ENCODE peak calls at places on chromosomes 1 and 21, in six cellular contexts. B is neural progenitor cell, U is IMR-90, M is astrocyte, Q is breast epithelium, V is neuronal stem cell. K is an unnamed sample.

GRCh38 chr1:81678779-81679178 is 122.0 kb upstream of the ADGRL2 start:
- DNase-seq in M (no peak), Q (no peak), V (no peak), U (no peak), B (no peak), K (no peak)

GRCh38 chr1:98327151-98327918 is 334.2 kb upstream of the SNX7 start:
- DNase-seq in M (peak; percentile 91), B (peak; percentile 13), Q (no peak), V (no peak), U (peak; percentile 84), K (no peak)

GRCh38 chr1:36148821-36149236 is 457 bp downstream of the TRAPPC3 start:
- DNase-seq in Q (no peak), M (no peak), V (no peak), B (no peak), U (no peak), K (no peak)

GRCh38 chr1:110319332-110320167 is 19.6 kb upstream of the RBM15 start:
- DNase-seq in B (no peak), M (no peak), U (no peak), V (no peak), Q (no peak), K (no peak)

GRCh38 chr1:91679446-91679845 is 178.8 kb downstream of the CDC7 start:
- DNase-seq in Q (no peak), B (no peak), U (no peak), V (no peak), M (no peak), K (no peak)

GRCh38 chr1:176744142-176744541 is 281.2 kb downstream of the PAPPA2 start:
- DNase-seq in M (no peak), B (no peak), Q (no peak), U (no peak), V (no peak), K (no peak)

GRCh38 chr1:13769212-13769611 is 69.2 kb downstream of the PRDM2 start:
- DNase-seq in U (no peak), V (no peak), M (no peak), B (no peak), Q (no peak), K (no peak)

GRCh38 chr1:173409613-173410012 is 67.5 kb upstream of the PRDX6 start:
- DNase-seq in V (no peak), U (peak; percentile 76), B (no peak), M (peak; percentile 94), Q (no peak), K (peak; percentile 44)

GRCh38 chr1:65265296-65266271 is 43.8 kb upstream of the DNAJC6 start:
- DNase-seq in M (peak; percentile 12), U (no peak), B (peak; percentile 89), V (no peak), Q (no peak), K (peak; percentile 58)

GRCh38 chr1:115156826-115157468 is 67.6 kb upstream of the TSPAN2 start:
- DNase-seq in Q (no peak), V (no peak), M (no peak), B (no peak), U (no peak), K (no peak)

GRCh38 chr1:246081138-246081702 is 425.9 kb downstream of the SMYD3 start:
- DNase-seq in V (no peak), Q (no peak), B (no peak), U (no peak), M (no peak), K (no peak)

GRCh38 chr1:35845766-35846165 is 37.2 kb upstream of the AGO1 start:
- DNase-seq in M (peak; percentile 70), U (peak; percentile 12), Q (no peak), V (no peak), B (no peak), K (no peak)

GRCh38 chr21:34579411-34579810 is 35.5 kb downstream of the RCAN1 start:
- DNase-seq in V (no peak), M (peak; percentile 62), Q (no peak), B (no peak), U (peak; percentile 86), K (no peak)

GRCh38 chr1:231776006-231776707 is 149.6 kb downstream of the DISC1 start:
- DNase-seq in U (peak; percentile 86), Q (no peak), M (peak; percentile 94), B (no peak), V (no peak), K (no peak)

GRCh38 chr1:227937531-227938145 is 10.1 kb downstream of the WNT9A start:
- DNase-seq in B (no peak), U (no peak), M (no peak), Q (peak; percentile 28), V (no peak), K (no peak)

GRCh38 chr1:113904292-113904673 is 316 bp downstream of the AP4B1 start:
- DNase-seq in M (no peak), B (peak; percentile 78), Q (no peak), V (no peak), U (no peak), K (no peak)

GRCh38 chr1:228809621-228810313 is 74.5 kb downstream of the RHOU start:
- DNase-seq in U (no peak), V (no peak), Q (no peak), B (no peak), M (no peak), K (no peak)

GRCh38 chr1:213982814-213983588 is 4.8 kb upstream of the PROX1 start:
- DNase-seq in M (no peak), V (peak; percentile 70), Q (no peak), U (no peak), B (peak; percentile 89), K (peak; percentile 40)

GRCh38 chr1:117318456-117318855 is 48.8 kb upstream of the MAN1A2 start:
- DNase-seq in B (no peak), V (no peak), Q (no peak), U (no peak), M (no peak), K (no peak)

GRCh38 chr1:117318011-117318410 is 49.2 kb upstream of the MAN1A2 start:
- DNase-seq in M (no peak), Q (no peak), B (no peak), U (no peak), V (no peak), K (no peak)

GRCh38 chr1:117308406-117308916 is 58.8 kb upstream of the MAN1A2 start:
- DNase-seq in U (no peak), B (no peak), V (no peak), M (no peak), Q (no peak), K (no peak)

GRCh38 chr1:117313555-117313954 is 53.7 kb upstream of the MAN1A2 start:
- DNase-seq in M (no peak), B (no peak), U (no peak), Q (no peak), V (no peak), K (no peak)

DNA sequence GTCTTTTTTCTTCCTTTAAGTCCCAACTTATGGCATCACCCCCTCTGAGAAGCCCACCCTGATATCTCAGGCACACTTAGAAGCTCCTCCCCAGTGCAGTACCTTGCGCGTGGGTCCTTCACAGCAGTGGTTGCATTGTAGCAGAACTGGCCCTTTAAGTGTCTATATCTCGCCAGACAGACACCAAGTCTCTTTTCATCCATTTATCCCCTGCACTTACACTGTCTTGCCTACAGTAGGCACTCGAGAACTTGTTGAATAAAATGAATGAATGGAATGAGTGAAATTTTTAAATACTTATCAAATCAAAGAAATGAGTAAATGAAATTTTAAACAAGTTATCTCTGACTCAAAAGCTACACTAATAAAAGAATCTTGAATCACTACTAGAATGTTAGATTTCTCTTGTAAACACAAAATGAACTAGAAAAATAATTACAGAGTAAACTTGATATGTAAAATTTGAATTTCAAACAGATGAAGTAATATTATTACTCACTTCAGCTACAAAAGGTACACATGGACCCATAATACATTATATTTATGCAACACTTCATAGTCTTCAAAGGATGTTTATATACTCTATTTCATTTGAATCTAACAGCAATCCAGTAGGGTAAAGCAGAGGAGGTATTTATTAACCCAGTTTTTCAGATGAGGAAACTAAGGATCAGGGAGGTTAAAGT is 54.7 kb upstream of the MAN1A2 start:
- DNase-seq in M (peak; percentile 62), Q (no peak), V (no peak), B (peak; percentile 21), U (peak; percentile 83), K (no peak)
- H3K36me3 ChIP-seq in M (no peaks in the 10 kb centered on the region), Q (no peaks in the 10 kb centered on the region), V (no peaks in the 10 kb centered on the region), B (no peaks in the 10 kb centered on the region), U (no peaks in the 10 kb centered on the region), K (no peaks in the 10 kb centered on the region)

GRCh38 chr1:161706116-161706482 is 930 bp upstream of the FCRLA start:
- DNase-seq in Q (no peak), U (peak; percentile 75), M (peak; percentile 72), V (no peak), B (no peak), K (no peak)

GRCh38 chr1:161710562-161710961 is 3.5 kb downstream of the FCRLA start:
- DNase-seq in U (no peak), Q (no peak), V (no peak), M (no peak), B (no peak), K (no peak)

GRCh38 chr1:161707503-161707902 is 474 bp downstream of the FCRLA start:
- DNase-seq in V (no peak), M (no peak), U (no peak), B (no peak), Q (no peak), K (no peak)

GRCh38 chr1:161706483-161707347 is at the start of gene FCRLA:
- DNase-seq in Q (no peak), U (peak; percentile 97), B (no peak), M (peak; percentile 96), V (no peak), K (no peak)

GRCh38 chr1:161709373-161709772 is 2.3 kb downstream of the FCRLA start:
- DNase-seq in M (no peak), Q (no peak), V (no peak), B (no peak), U (no peak), K (no peak)
- H3K4me3 ChIP-seq in M (no peak overlapping the region), Q (no peak overlapping the region), V (no peak overlapping the region), B (no peak overlapping the region), U (no peak overlapping the region), K (no peak overlapping the region)

DNA sequence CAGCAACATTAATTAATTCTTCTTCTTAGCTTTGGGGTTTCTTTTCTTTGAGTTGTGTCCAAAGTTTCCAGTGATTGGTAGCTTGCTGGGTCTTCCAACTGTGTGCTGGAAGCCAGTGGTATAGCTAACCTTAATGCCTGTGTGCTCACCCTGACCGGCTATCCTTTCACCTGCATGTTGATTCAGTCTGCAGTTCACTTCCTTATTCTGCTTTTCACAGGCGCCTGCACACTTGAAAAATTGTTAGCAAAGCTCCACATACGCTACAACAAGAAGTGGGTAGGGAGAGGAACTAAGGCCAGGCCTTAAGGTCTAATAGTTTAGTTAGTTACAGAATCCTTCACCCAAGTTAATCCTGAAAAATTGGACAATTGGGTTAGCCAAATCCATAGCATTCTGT is 35.7 kb downstream of the NCF2 start:
- DNase-seq in U (no peak), M (no peak), Q (no peak), V (no peak), B (no peak), K (no peak)
- H3K36me3 ChIP-seq in U (peaks cover 20% of the 10 kb centered on the region), M (peaks cover 25% of the 10 kb centered on the region), Q (no peaks in the 10 kb centered on the region), V (peaks cover 83% of the 10 kb centered on the region), B (peaks cover 7% of the 10 kb centered on the region), K (peaks cover 58% of the 10 kb centered on the region)

DNA sequence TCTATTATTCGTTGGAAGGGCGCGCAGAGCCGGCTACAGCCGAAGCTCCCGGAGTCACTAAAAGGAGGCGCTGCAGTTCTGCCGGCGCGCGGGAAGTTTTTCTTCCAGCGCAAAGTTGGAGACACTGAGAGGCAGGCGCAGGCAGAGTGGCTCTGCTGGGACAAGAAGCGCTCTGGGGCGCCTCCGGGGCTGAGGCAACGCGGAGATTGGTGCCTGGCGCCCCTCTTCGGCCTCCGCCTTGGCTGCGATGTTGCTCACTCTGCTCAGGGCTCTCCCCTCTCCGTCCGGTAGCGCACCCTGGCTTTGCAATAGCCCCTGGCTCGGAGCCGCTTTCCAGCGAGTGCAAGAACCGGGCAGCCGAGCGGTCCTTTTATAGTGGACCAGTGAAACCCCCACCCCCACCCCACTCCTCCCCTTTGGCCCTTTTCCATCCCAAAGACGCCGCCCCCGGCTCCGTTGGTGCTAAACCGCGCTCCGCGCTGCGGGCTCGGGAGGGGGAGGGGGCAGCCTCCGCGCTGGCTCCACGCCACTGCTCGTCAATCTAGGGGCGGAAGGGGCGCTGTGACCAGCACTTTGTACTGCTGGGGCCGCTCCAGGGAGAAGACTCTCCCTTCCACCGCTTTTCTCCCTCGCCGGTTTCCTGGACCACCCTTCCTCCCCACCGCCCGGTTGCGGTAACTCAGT is at the start of gene ADAMTS1:
- DNase-seq in V (peak; percentile 88), Q (peak; percentile 87), U (peak; percentile 92), B (peak; percentile 95), M (peak; percentile 62), K (peak; percentile 92)
- H3K4me3 ChIP-seq in V (peak within 1 kb of the TSS; percentile 91), Q (peak within 1 kb of the TSS; percentile 69), U (peak within 1 kb of the TSS; percentile 97), B (peak within 1 kb of the TSS; percentile 72), M (peak within 1 kb of the TSS; percentile 86), K (peak within 1 kb of the TSS; percentile 94)

K was measured in left ventricle myocardium inferior.